ENCODE peak calls at places on chromosomes 2 and 18, in ten cellular contexts. C, P, O, L, Y, V, M, X, S and U are unnamed samples.

GRCh38 chr2:206521115-206521514 is 77.8 kb downstream of the ADAM23 start:
- DNase-seq in C (no peak), P (no peak), O (no peak), L (no peak), Y (no peak), V (no peak), M (no peak), X (no peak), S (no peak), U (no peak)

GRCh38 chr2:239125726-239126675 is 274.8 kb downstream of the HDAC4 start:
- DNase-seq in C (no peak), P (no peak), O (no peak), L (no peak), Y (no peak), V (no peak), M (no peak), X (no peak), S (no peak), U (no peak)

GRCh38 chr2:96156926-96157648 is 11.8 kb upstream of the DUSP2 start:
- DNase-seq in C (peak), P (no peak), O (no peak), L (no peak), Y (no peak), V (peak), M (peak), X (no peak), S (peak), U (no peak)

GRCh38 chr2:43737097-43737854 is 36.6 kb upstream of the DYNC2LI1 start:
- DNase-seq in C (no peak), P (no peak), O (no peak), L (peak), Y (peak), V (peak), M (no peak), X (no peak), S (no peak), U (no peak)

GRCh38 chr2:123993728-123994323 is 31.3 kb upstream of the CNTNAP5 start:
- DNase-seq in C (peak), P (no peak), O (no peak), L (no peak), Y (peak), V (no peak), M (peak), X (peak), S (no peak), U (no peak)

GRCh38 chr18:37397814-37398213 is 167.8 kb downstream of the CELF4 start:
- DNase-seq in C (no peak), P (no peak), O (no peak), L (no peak), Y (no peak), V (no peak), M (no peak), X (no peak), S (no peak), U (no peak)

GRCh38 chr2:61911510-61911909 is 6.0 kb downstream of the COMMD1 start:
- DNase-seq in C (no peak), P (no peak), O (no peak), L (peak), Y (no peak), V (no peak), M (no peak), X (no peak), S (no peak), U (no peak)

GRCh38 chr2:23561544-23561943 is 176.6 kb downstream of the KLHL29 start:
- DNase-seq in C (no peak), P (no peak), O (no peak), L (no peak), Y (no peak), V (peak), M (no peak), X (no peak), S (no peak), U (no peak)

GRCh38 chr2:47015206-47015605 is 99.6 kb upstream of the MCFD2 start:
- DNase-seq in C (no peak), P (no peak), O (no peak), L (no peak), Y (no peak), V (no peak), M (no peak), X (no peak), S (no peak), U (no peak)